ENCODE peak calls at places on chromosomes 16 and 17, in six cellular contexts. N is Peyer's patch; W is NCI-H460; H is iris pigment epithelial cell; Q is epithelial cell of prostate; M is CD8-positive, alpha-beta memory T cell. J is an unnamed sample.

GRCh38 chr17:34579017-34579946 is at the start of gene TMEM132E:
- DNase-seq in N (peak; percentile 54), W (no peak), H (peak; percentile 12), Q (no peak), M (no peak), J (no peak)

GRCh38 chr17:81481011-81481799 is 31.4 kb downstream of the ACTG1 start:
- DNase-seq in N (peak; percentile 83), W (no peak), H (peak; percentile 43), Q (no peak), M (peak; percentile 62), J (no peak)

GRCh38 chr17:80114758-80115157 is 13.4 kb downstream of the GAA start:
- DNase-seq in N (no peak), W (no peak), H (no peak), Q (no peak), M (no peak), J (no peak)

GRCh38 chr16:3047387-3047720 is 993 bp downstream of the MMP25 start:
- DNase-seq in N (no peak), W (no peak), H (no peak), Q (no peak), M (no peak), J (no peak)

GRCh38 chr17:59763861-59764260 is 56.4 kb downstream of the VMP1 start:
- DNase-seq in N (no peak), W (no peak), H (peak; percentile 95), Q (peak; percentile 74), M (no peak), J (no peak)

GRCh38 chr16:10150906-10151305 is 31.3 kb downstream of the GRIN2A start:
- DNase-seq in N (no peak), W (no peak), H (no peak), Q (no peak), M (no peak), J (no peak)

GRCh38 chr16:8677481-8677880 is 3.1 kb downstream of the ABAT start:
- DNase-seq in N (no peak), W (no peak), H (peak; percentile 5), Q (peak; percentile 24), M (no peak), J (no peak)

GRCh38 chr16:53848277-53848942 is 144.5 kb downstream of the FTO start:
- DNase-seq in N (no peak), W (no peak), H (no peak), Q (no peak), M (no peak), J (no peak)

GRCh38 chr16:85220125-85220839 is 108.0 kb upstream of the CIBAR2 start:
- DNase-seq in N (peak; percentile 63), W (no peak), H (peak; percentile 73), Q (no peak), M (no peak), J (peak; percentile 31)